ENCODE peak calls at places on chromosome 15, in nine cellular contexts. One of them, this sample, is unnamed.

GRCh38 chr15:45821390-45821789 is 186.6 kb downstream of the SQOR start:
- DNase-seq in hepatocyte: no peak
- DNase-seq in astrocyte: no peak
- DNase-seq in PC-3: no peak
- DNase-seq in neural progenitor cell: no peak
- DNase-seq in HepG2: no peak
- DNase-seq in DND-41: no peak
- DNase-seq in mammary epithelial cell: no peak
- DNase-seq in GM23248: no peak
- DNase-seq in this sample: no peak

GRCh38 chr15:99130314-99130713 is 25.4 kb downstream of the SYNM start:
- DNase-seq in neural progenitor cell: no peak
- DNase-seq in hepatocyte: no peak
- DNase-seq in HepG2: no peak
- DNase-seq in DND-41: no peak
- DNase-seq in GM23248: no peak
- DNase-seq in mammary epithelial cell: no peak
- DNase-seq in PC-3: no peak
- DNase-seq in astrocyte: no peak
- DNase-seq in this sample: no peak

GRCh38 chr15:82177291-82178010 is 85.1 kb downstream of the EFL1 start:
- DNase-seq in HepG2: no peak
- DNase-seq in mammary epithelial cell: peak
- DNase-seq in astrocyte: peak
- DNase-seq in GM23248: peak
- DNase-seq in PC-3: peak
- DNase-seq in hepatocyte: no peak
- DNase-seq in DND-41: no peak
- DNase-seq in neural progenitor cell: no peak
- DNase-seq in this sample: peak

GRCh38 chr15:98800437-98801233 is 152.3 kb downstream of the IGF1R start:
- DNase-seq in mammary epithelial cell: peak
- DNase-seq in hepatocyte: peak
- DNase-seq in HepG2: peak
- DNase-seq in neural progenitor cell: peak
- DNase-seq in astrocyte: peak
- DNase-seq in DND-41: peak
- DNase-seq in PC-3: peak
- DNase-seq in GM23248: peak
- DNase-seq in this sample: peak

GRCh38 chr15:56038015-56038414 is 44.6 kb upstream of the NEDD4 start:
- DNase-seq in mammary epithelial cell: peak
- DNase-seq in astrocyte: no peak
- DNase-seq in PC-3: no peak
- DNase-seq in hepatocyte: no peak
- DNase-seq in DND-41: no peak
- DNase-seq in neural progenitor cell: no peak
- DNase-seq in HepG2: no peak
- DNase-seq in GM23248: peak
- DNase-seq in this sample: no peak

GRCh38 chr15:71647479-71647792 is 162.9 kb upstream of the NR2E3 start:
- DNase-seq in DND-41: no peak
- DNase-seq in astrocyte: no peak
- DNase-seq in hepatocyte: no peak
- DNase-seq in neural progenitor cell: no peak
- DNase-seq in mammary epithelial cell: no peak
- DNase-seq in PC-3: no peak
- DNase-seq in HepG2: no peak
- DNase-seq in GM23248: peak
- DNase-seq in this sample: peak

GRCh38 chr15:63030101-63030528 is 12.4 kb upstream of the TPM1 start:
- DNase-seq in HepG2: no peak
- DNase-seq in GM23248: peak
- DNase-seq in mammary epithelial cell: no peak
- DNase-seq in astrocyte: peak
- DNase-seq in hepatocyte: no peak
- DNase-seq in PC-3: no peak
- DNase-seq in DND-41: no peak
- DNase-seq in neural progenitor cell: no peak
- DNase-seq in this sample: peak

GRCh38 chr15:57216288-57216687 is 160.0 kb upstream of the CGNL1 start:
- DNase-seq in HepG2: no peak
- DNase-seq in GM23248: peak
- DNase-seq in hepatocyte: peak
- DNase-seq in mammary epithelial cell: peak
- DNase-seq in DND-41: no peak
- DNase-seq in neural progenitor cell: peak
- DNase-seq in PC-3: peak
- DNase-seq in astrocyte: peak
- DNase-seq in this sample: peak

GRCh38 chr15:68305420-68305871 is 27.9 kb downstream of the FEM1B start:
- DNase-seq in HepG2: no peak
- DNase-seq in DND-41: no peak
- DNase-seq in neural progenitor cell: no peak
- DNase-seq in astrocyte: no peak
- DNase-seq in hepatocyte: no peak
- DNase-seq in GM23248: no peak
- DNase-seq in PC-3: no peak
- DNase-seq in mammary epithelial cell: no peak
- DNase-seq in this sample: no peak

GRCh38 chr15:64982472-64982871 is 7.2 kb downstream of the SPG21 start:
- DNase-seq in astrocyte: no peak
- DNase-seq in neural progenitor cell: no peak
- DNase-seq in PC-3: no peak
- DNase-seq in mammary epithelial cell: no peak
- DNase-seq in GM23248: peak
- DNase-seq in hepatocyte: no peak
- DNase-seq in DND-41: no peak
- DNase-seq in HepG2: no peak
- DNase-seq in this sample: peak

GRCh38 chr15:92061511-92062200 is 208.1 kb downstream of the SLCO3A1 start:
- DNase-seq in neural progenitor cell: no peak
- DNase-seq in PC-3: no peak
- DNase-seq in HepG2: no peak
- DNase-seq in hepatocyte: no peak
- DNase-seq in GM23248: no peak
- DNase-seq in DND-41: no peak
- DNase-seq in astrocyte: no peak
- DNase-seq in mammary epithelial cell: no peak
- DNase-seq in this sample: no peak

GRCh38 chr15:63939531-63940130 is 105.9 kb upstream of the HERC1 start:
- DNase-seq in HepG2: peak
- DNase-seq in neural progenitor cell: no peak
- DNase-seq in astrocyte: peak
- DNase-seq in hepatocyte: no peak
- DNase-seq in DND-41: no peak
- DNase-seq in mammary epithelial cell: no peak
- DNase-seq in PC-3: no peak
- DNase-seq in GM23248: peak
- DNase-seq in this sample: peak

GRCh38 chr15:64010719-64011118 is 35.6 kb downstream of the DAPK2 start:
- DNase-seq in astrocyte: peak
- DNase-seq in DND-41: peak
- DNase-seq in mammary epithelial cell: peak
- DNase-seq in hepatocyte: no peak
- DNase-seq in PC-3: peak
- DNase-seq in HepG2: no peak
- DNase-seq in GM23248: peak
- DNase-seq in neural progenitor cell: no peak
- DNase-seq in this sample: peak

GRCh38 chr15:30023798-30024295 is 58.9 kb upstream of the GOLGA8J start:
- DNase-seq in mammary epithelial cell: no peak
- DNase-seq in hepatocyte: peak
- DNase-seq in astrocyte: peak
- DNase-seq in PC-3: no peak
- DNase-seq in GM23248: peak
- DNase-seq in DND-41: no peak
- DNase-seq in neural progenitor cell: no peak
- DNase-seq in HepG2: no peak
- DNase-seq in this sample: peak

GRCh38 chr15:50641318-50641717 is 45.3 kb downstream of the TRPM7 start:
- DNase-seq in GM23248: no peak
- DNase-seq in astrocyte: no peak
- DNase-seq in mammary epithelial cell: no peak
- DNase-seq in HepG2: no peak
- DNase-seq in hepatocyte: no peak
- DNase-seq in DND-41: no peak
- DNase-seq in neural progenitor cell: no peak
- DNase-seq in PC-3: no peak
- DNase-seq in this sample: no peak
- H3K4me2 ChIP-seq in GM23248: no peak
- H3K4me2 ChIP-seq in astrocyte: no peak
- H3K4me2 ChIP-seq in mammary epithelial cell: no peak
- H3K4me2 ChIP-seq in HepG2: no peak
- H3K4me2 ChIP-seq in hepatocyte: no peak
- H3K4me2 ChIP-seq in DND-41: no peak
- H3K4me2 ChIP-seq in neural progenitor cell: no peak
- H3K4me2 ChIP-seq in PC-3: no peak
- H3K4me2 ChIP-seq in this sample: no peak

GRCh38 chr15:89377042-89377841 is 42.6 kb upstream of the POLG start:
- DNase-seq in mammary epithelial cell: no peak
- DNase-seq in PC-3: no peak
- DNase-seq in astrocyte: no peak
- DNase-seq in GM23248: no peak
- DNase-seq in HepG2: no peak
- DNase-seq in DND-41: no peak
- DNase-seq in hepatocyte: no peak
- DNase-seq in neural progenitor cell: peak
- DNase-seq in this sample: no peak

GRCh38 chr15:89378699-89379422 is 44.2 kb upstream of the POLG start:
- DNase-seq in DND-41: no peak
- DNase-seq in mammary epithelial cell: no peak
- DNase-seq in hepatocyte: no peak
- DNase-seq in neural progenitor cell: peak
- DNase-seq in astrocyte: no peak
- DNase-seq in GM23248: no peak
- DNase-seq in HepG2: no peak
- DNase-seq in PC-3: no peak
- DNase-seq in this sample: no peak

GRCh38 chr15:89379423-89379735 is 44.8 kb upstream of the POLG start:
- DNase-seq in HepG2: no peak
- DNase-seq in DND-41: no peak
- DNase-seq in neural progenitor cell: no peak
- DNase-seq in astrocyte: no peak
- DNase-seq in PC-3: no peak
- DNase-seq in hepatocyte: no peak
- DNase-seq in GM23248: no peak
- DNase-seq in mammary epithelial cell: no peak
- DNase-seq in this sample: no peak

GRCh38 chr15:89376441-89376840 is 41.8 kb upstream of the POLG start:
- DNase-seq in GM23248: no peak
- DNase-seq in neural progenitor cell: no peak
- DNase-seq in hepatocyte: no peak
- DNase-seq in DND-41: no peak
- DNase-seq in mammary epithelial cell: no peak
- DNase-seq in PC-3: no peak
- DNase-seq in HepG2: no peak
- DNase-seq in astrocyte: no peak
- DNase-seq in this sample: no peak

GRCh38 chr15:89377842-89378698 is 43.4 kb upstream of the POLG start:
- DNase-seq in astrocyte: no peak
- DNase-seq in PC-3: peak
- DNase-seq in DND-41: no peak
- DNase-seq in GM23248: peak
- DNase-seq in HepG2: no peak
- DNase-seq in mammary epithelial cell: peak
- DNase-seq in neural progenitor cell: peak
- DNase-seq in hepatocyte: peak
- DNase-seq in this sample: no peak
- TF ChIP-seq EZH2 in astrocyte: peak
- TF ChIP-seq EZH2 in PC-3: no peak
- TF ChIP-seq EZH2 in DND-41: no peak
- TF ChIP-seq EZH2 in GM23248: peak
- TF ChIP-seq EZH2 in HepG2: peak
- TF ChIP-seq EZH2 in mammary epithelial cell: no peak
- TF ChIP-seq EZH2 in neural progenitor cell: peak
- TF ChIP-seq EZH2 in hepatocyte: peak
- TF ChIP-seq EZH2 in this sample: peak

GRCh38 chr15:66842710-66843441 is 140.8 kb downstream of the SMAD6 start:
- DNase-seq in mammary epithelial cell: no peak
- DNase-seq in HepG2: peak
- DNase-seq in PC-3: peak
- DNase-seq in neural progenitor cell: peak
- DNase-seq in hepatocyte: peak
- DNase-seq in GM23248: peak
- DNase-seq in astrocyte: peak
- DNase-seq in DND-41: no peak
- DNase-seq in this sample: peak
- H2AFZ ChIP-seq in mammary epithelial cell: peak
- H2AFZ ChIP-seq in HepG2: no peak
- H2AFZ ChIP-seq in PC-3: peak
- H2AFZ ChIP-seq in neural progenitor cell: peak
- H2AFZ ChIP-seq in hepatocyte: no peak
- H2AFZ ChIP-seq in GM23248: no peak
- H2AFZ ChIP-seq in astrocyte: no peak
- H2AFZ ChIP-seq in DND-41: no peak
- H2AFZ ChIP-seq in this sample: no peak

GRCh38 chr15:80594091-80594889 is 100.8 kb upstream of the ABHD17C start:
- DNase-seq in mammary epithelial cell: no peak
- DNase-seq in DND-41: no peak
- DNase-seq in HepG2: no peak
- DNase-seq in hepatocyte: no peak
- DNase-seq in PC-3: no peak
- DNase-seq in astrocyte: no peak
- DNase-seq in GM23248: no peak
- DNase-seq in neural progenitor cell: no peak
- DNase-seq in this sample: no peak
- H3K4me2 ChIP-seq in mammary epithelial cell: no peak
- H3K4me2 ChIP-seq in DND-41: no peak
- H3K4me2 ChIP-seq in HepG2: no peak
- H3K4me2 ChIP-seq in hepatocyte: no peak
- H3K4me2 ChIP-seq in PC-3: no peak
- H3K4me2 ChIP-seq in astrocyte: no peak
- H3K4me2 ChIP-seq in GM23248: no peak
- H3K4me2 ChIP-seq in neural progenitor cell: no peak
- H3K4me2 ChIP-seq in this sample: no peak

DNA sequence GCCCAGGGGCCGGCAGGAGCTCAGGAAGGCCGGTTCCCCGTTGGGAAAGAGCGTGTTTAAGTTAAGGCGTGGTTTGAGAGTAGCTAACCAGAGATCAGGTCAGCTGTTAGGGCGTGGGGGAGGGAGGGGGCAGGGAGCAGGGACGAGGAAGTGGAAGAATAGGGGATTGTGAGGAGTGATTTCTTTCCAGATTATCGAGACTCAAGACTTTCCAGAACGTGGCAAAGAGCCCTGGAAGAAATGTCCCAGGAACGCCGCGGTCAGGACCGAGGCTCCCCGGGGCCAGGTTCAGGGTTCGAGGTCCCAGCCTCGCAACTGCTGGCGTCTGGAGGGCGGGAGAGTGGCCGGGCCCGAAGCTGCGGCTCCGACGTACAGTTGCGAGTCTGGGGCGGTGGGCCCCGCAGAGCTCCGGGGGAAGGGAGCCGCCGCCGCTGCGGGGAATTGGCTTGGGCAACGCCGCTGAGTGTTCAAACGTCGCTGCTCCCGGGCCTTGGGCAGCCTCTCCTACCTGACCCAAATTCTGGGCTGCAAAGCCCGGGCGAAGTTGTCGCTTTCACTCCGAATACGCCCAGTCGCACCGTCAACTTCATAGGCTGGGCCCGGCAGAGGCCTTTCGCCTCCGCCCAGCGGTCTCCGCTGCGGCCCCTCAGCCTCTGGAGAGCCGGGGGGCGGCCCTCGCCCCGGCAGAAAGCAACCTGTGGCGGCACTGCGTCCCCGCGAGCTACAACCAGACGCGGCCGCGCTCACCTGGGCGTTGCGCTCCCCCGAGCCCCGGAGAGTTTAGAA is 9.5 kb downstream of the ISL2 start:
- DNase-seq in GM23248: peak
- DNase-seq in hepatocyte: peak
- DNase-seq in neural progenitor cell: peak
- DNase-seq in PC-3: peak
- DNase-seq in DND-41: no peak
- DNase-seq in HepG2: peak
- DNase-seq in astrocyte: no peak
- DNase-seq in mammary epithelial cell: no peak
- DNase-seq in this sample: no peak
- TF ChIP-seq EZH2 in GM23248: peak
- TF ChIP-seq EZH2 in hepatocyte: no peak
- TF ChIP-seq EZH2 in neural progenitor cell: no peak
- TF ChIP-seq EZH2 in PC-3: no peak
- TF ChIP-seq EZH2 in DND-41: no peak
- TF ChIP-seq EZH2 in HepG2: no peak
- TF ChIP-seq EZH2 in astrocyte: peak
- TF ChIP-seq EZH2 in mammary epithelial cell: peak
- TF ChIP-seq EZH2 in this sample: peak

This sample was measured in fibroblast of lung.